ENCODE peak calls at places on chromosomes 2 and 18, in ten cellular contexts. M is NCI-H460, Y is COLO829, X is fibroblast of pulmonary artery, U is islet precursor cell, B is NCI-H1436, F is H9, D is frontal cortex, V is left lobe of liver, K is ovary. L is an unnamed sample.

GRCh38 chr18:79366177-79367094 is 29.3 kb upstream of the NFATC1 start:
- DNase-seq in D (no peak), B (no peak), X (peak), M (no peak), V (no peak), U (peak), Y (peak), F (no peak), K (no peak), L (peak)

GRCh38 chr2:197480165-197481036 is 19.2 kb downstream of the HSPD1 start:
- DNase-seq in K (no peak), B (no peak), D (no peak), X (no peak), Y (no peak), F (no peak), U (no peak), V (no peak), M (no peak), L (no peak)

GRCh38 chr2:146721486-146721885 is 1123.3 kb upstream of the ACVR2A start:
- DNase-seq in B (no peak), D (no peak), X (no peak), F (no peak), V (no peak), M (no peak), Y (no peak), K (no peak), U (no peak), L (no peak)

GRCh38 chr2:191152841-191153240 is 2.0 kb upstream of the STAT4 start:
- DNase-seq in M (no peak), D (no peak), V (no peak), Y (no peak), U (no peak), X (peak), K (no peak), F (no peak), B (no peak), L (peak)

GRCh38 chr2:46018773-46019593 is 278.2 kb upstream of the EPAS1 start:
- DNase-seq in U (peak), X (no peak), F (no peak), D (no peak), B (no peak), V (no peak), M (no peak), K (no peak), Y (no peak), L (no peak)

GRCh38 chr2:172375247-172375646 is 52.1 kb upstream of the ITGA6 start:
- DNase-seq in V (no peak), Y (no peak), F (no peak), X (no peak), K (no peak), D (no peak), M (no peak), U (no peak), B (no peak), L (peak)

GRCh38 chr2:168717790-168718502 is 84.5 kb upstream of the NOSTRIN start:
- DNase-seq in D (no peak), F (no peak), U (no peak), B (no peak), M (no peak), Y (no peak), V (no peak), X (no peak), K (no peak), L (no peak)

GRCh38 chr2:28336264-28336992 is 56.2 kb upstream of the FOSL2 start:
- DNase-seq in U (no peak), X (no peak), V (no peak), B (no peak), Y (no peak), D (no peak), F (no peak), M (no peak), K (no peak), L (no peak)

GRCh38 chr2:219501441-219501840 is 2.8 kb downstream of the GMPPA start:
- DNase-seq in Y (no peak), V (no peak), M (no peak), F (no peak), U (no peak), X (no peak), K (no peak), B (no peak), D (no peak), L (no peak)

GRCh38 chr18:10544093-10544748 is 18.4 kb downstream of the NAPG start:
- DNase-seq in U (no peak), K (no peak), Y (no peak), D (no peak), M (no peak), B (no peak), X (no peak), V (no peak), F (no peak), L (peak)

GRCh38 chr2:236824836-236825235 is 255.2 kb downstream of the ACKR3 start:
- DNase-seq in V (peak), B (peak), U (no peak), Y (no peak), D (no peak), M (no peak), X (no peak), F (no peak), K (no peak), L (no peak)

GRCh38 chr2:99555410-99555809 is 65.6 kb upstream of the REV1 start:
- DNase-seq in M (no peak), D (no peak), U (no peak), K (no peak), F (no peak), V (no peak), Y (no peak), X (peak), B (no peak), L (no peak)

GRCh38 chr2:88590998-88591613 is 36.2 kb downstream of the EIF2AK3 start:
- DNase-seq in K (no peak), U (peak), B (peak), F (peak), Y (peak), D (peak), V (no peak), M (peak), X (peak), L (peak)

GRCh38 chr2:236625156-236625690 is 55.6 kb downstream of the ACKR3 start:
- DNase-seq in K (no peak), F (no peak), B (no peak), U (no peak), M (no peak), V (no peak), Y (no peak), X (no peak), D (no peak), L (no peak)

GRCh38 chr2:156908825-156909224 is 348.7 kb upstream of the GALNT5 start:
- DNase-seq in K (no peak), M (no peak), U (no peak), Y (no peak), F (no peak), V (no peak), X (peak), D (no peak), B (no peak), L (peak)

GRCh38 chr2:177239934-177240600 is 24.5 kb downstream of the NFE2L2 start:
- DNase-seq in D (no peak), F (no peak), B (no peak), X (peak), K (no peak), V (no peak), U (no peak), Y (peak), M (peak), L (peak)

GRCh38 chr2:158394453-158394852 is 62.1 kb downstream of the CCDC148 start:
- DNase-seq in V (no peak), F (no peak), K (no peak), D (no peak), U (no peak), Y (no peak), X (no peak), M (no peak), B (no peak), L (no peak)

GRCh38 chr2:102278720-102279390 is 32.5 kb upstream of the IL1RL1 start:
- DNase-seq in B (no peak), M (no peak), Y (no peak), D (no peak), V (no peak), K (no peak), F (no peak), X (no peak), U (peak), L (no peak)

GRCh38 chr2:230954738-230955137 is 29.7 kb upstream of the GPR55 start:
- DNase-seq in Y (no peak), F (no peak), U (no peak), X (no peak), D (no peak), M (no peak), K (no peak), B (no peak), V (no peak), L (no peak)

GRCh38 chr2:196479350-196479749 is 160.2 kb upstream of the CCDC150 start:
- DNase-seq in B (no peak), D (no peak), M (no peak), F (no peak), K (no peak), U (no peak), V (no peak), Y (no peak), X (peak), L (peak)

GRCh38 chr2:103656558-103656957 is 894.7 kb downstream of the TMEM182 start:
- DNase-seq in K (no peak), B (no peak), X (peak), M (peak), U (no peak), D (no peak), Y (no peak), V (no peak), F (no peak), L (no peak)

GRCh38 chr18:48136051-48136543 is 205.6 kb upstream of the SMAD2 start:
- DNase-seq in U (no peak), X (no peak), K (peak), B (no peak), M (no peak), Y (no peak), D (peak), V (peak), F (no peak), L (no peak)

GRCh38 chr2:65186093-65186868 is 41.4 kb upstream of the ACTR2 start:
- DNase-seq in K (no peak), V (no peak), U (no peak), F (no peak), M (no peak), B (no peak), D (no peak), Y (no peak), X (no peak), L (no peak)

GRCh38 chr2:62219407-62220159 is 23.7 kb downstream of the B3GNT2 start:
- DNase-seq in F (no peak), Y (no peak), U (no peak), D (no peak), V (no peak), K (no peak), M (no peak), X (no peak), B (no peak), L (no peak)

GRCh38 chr2:151638188-151638933 is 95.9 kb downstream of the NEB start:
- DNase-seq in D (no peak), Y (no peak), X (no peak), U (no peak), B (no peak), K (no peak), F (no peak), V (peak), M (no peak), L (peak)

GRCh38 chr2:217418090-217418489 is 558.2 kb upstream of the TNP1 start:
- DNase-seq in M (no peak), K (no peak), V (no peak), B (no peak), Y (no peak), F (no peak), U (no peak), X (no peak), D (no peak), L (no peak)

GRCh38 chr18:5294618-5295230 is 802 bp downstream of the ZBTB14 start:
- DNase-seq in D (peak), V (peak), X (peak), B (no peak), M (peak), K (peak), F (peak), Y (peak), U (peak), L (peak)

L was measured in fibroblast of villous mesenchyme.